ENCODE peak calls at places on chromosomes 11 and 22, in six cellular contexts. Y is mesenchymal stem cell, H is H1, J is IMR-90, D is H9, N is neuronal stem cell. P is an unnamed sample.

GRCh38 chr11:46437106-46437689 is 45.6 kb upstream of the CHRM4 start:
- DNase-seq in N (no peak), D (no peak), J (no peak), H (no peak), Y (no peak), P (no peak)

GRCh38 chr11:22752908-22753310 is 76.7 kb downstream of the SVIP start:
- DNase-seq in Y (no peak), N (no peak), H (no peak), J (no peak), D (no peak), P (no peak)

GRCh38 chr11:11909727-11910126 is 68.0 kb downstream of the USP47 start:
- DNase-seq in Y (peak; percentile 23), N (no peak), J (peak; percentile 76), D (no peak), H (no peak), P (no peak)

GRCh38 chr11:110919241-110919893 is 207.1 kb upstream of the ARHGAP20 start:
- DNase-seq in N (no peak), H (no peak), Y (no peak), J (no peak), D (no peak), P (no peak)

GRCh38 chr22:29855611-29856181 is 17.6 kb upstream of the ASCC2 start:
- DNase-seq in Y (no peak), N (no peak), D (no peak), H (no peak), J (no peak), P (no peak)

GRCh38 chr11:61717286-61718033 is 35.0 kb upstream of the MYRF start:
- DNase-seq in Y (no peak), H (no peak), N (no peak), D (no peak), J (no peak), P (no peak)

GRCh38 chr11:115670538-115671200 is 166.5 kb upstream of the CADM1 start:
- DNase-seq in H (no peak), D (no peak), J (no peak), Y (no peak), N (no peak), P (no peak)

GRCh38 chr11:114705280-114706024 is 27.1 kb downstream of the NXPE2 start:
- DNase-seq in H (no peak), Y (no peak), D (no peak), J (no peak), N (no peak), P (no peak)

GRCh38 chr11:118908931-118909618 is 16.7 kb downstream of the BCL9L start:
- DNase-seq in J (peak; percentile 92), D (peak; percentile 79), Y (peak; percentile 96), N (no peak), H (peak; percentile 77), P (no peak)

GRCh38 chr22:50027639-50028537 is 15.3 kb upstream of the IL17REL start:
- DNase-seq in J (peak; percentile 13), H (no peak), D (peak; percentile 22), Y (no peak), N (no peak), P (peak; percentile 61)

GRCh38 chr11:394034-394857 is at the start of gene PKP3:
- DNase-seq in J (peak; percentile 60), N (no peak), H (no peak), Y (peak; percentile 83), D (peak; percentile 88), P (peak; percentile 95)

GRCh38 chr11:117929568-117930207 is 486 bp upstream of the TMPRSS13 start:
- DNase-seq in D (no peak), Y (no peak), J (no peak), N (no peak), H (no peak), P (no peak)

GRCh38 chr11:28666632-28667031 is 558.4 kb downstream of the METTL15 start:
- DNase-seq in D (no peak), N (no peak), Y (no peak), J (no peak), H (no peak), P (no peak)

GRCh38 chr22:27775698-27776409 is 25.7 kb downstream of the MN1 start:
- DNase-seq in N (peak; percentile 63), J (no peak), D (peak; percentile 53), Y (no peak), H (no peak), P (no peak)

GRCh38 chr22:46027219-46028068 is 50.5 kb upstream of the WNT7B start:
- DNase-seq in J (no peak), Y (no peak), D (no peak), H (no peak), N (no peak), P (peak; percentile 40)

GRCh38 chr22:43011079-43011478 is 3.9 kb downstream of the PACSIN2 start:
- DNase-seq in Y (no peak), H (no peak), D (no peak), J (no peak), N (no peak), P (peak; percentile 98)

GRCh38 chr11:131662310-131662709 is 291.9 kb downstream of the NTM start:
- DNase-seq in D (no peak), H (no peak), Y (no peak), N (no peak), J (no peak), P (peak; percentile 9)

GRCh38 chr11:96279421-96280290 is 63.3 kb downstream of the MAML2 start:
- DNase-seq in N (no peak), Y (peak; percentile 74), H (no peak), J (peak; percentile 67), D (no peak), P (peak; percentile 40)

GRCh38 chr22:42662114-42663021 is 13.2 kb upstream of the CYB5R3 start:
- DNase-seq in N (peak; percentile 77), J (peak; percentile 53), Y (peak; percentile 67), D (peak; percentile 86), H (peak; percentile 94), P (peak; percentile 79)

GRCh38 chr11:111655924-111656323 is 53.7 kb downstream of the SIK2 start:
- DNase-seq in N (no peak), D (no peak), J (no peak), Y (no peak), H (no peak), P (peak; percentile 73)

GRCh38 chr11:1531961-1532586 is 40.0 kb downstream of the DUSP8 start:
- DNase-seq in H (no peak), D (no peak), J (no peak), Y (no peak), N (no peak), P (no peak)

GRCh38 chr11:32231909-32232493 is 141.1 kb downstream of the RCN1 start:
- DNase-seq in J (peak; percentile 14), H (peak; percentile 58), D (peak; percentile 67), N (peak; percentile 39), Y (peak; percentile 29), P (peak; percentile 16)

GRCh38 chr22:39108487-39108886 is 11.4 kb downstream of the APOBEC3H start:
- DNase-seq in Y (no peak), N (no peak), J (no peak), D (no peak), H (no peak), P (no peak)

GRCh38 chr22:39114157-39114511 is 17.1 kb downstream of the APOBEC3H start:
- DNase-seq in N (no peak), Y (no peak), J (no peak), D (peak; percentile 74), H (no peak), P (no peak)

GRCh38 chr22:39109361-39109760 is 12.3 kb downstream of the APOBEC3H start:
- DNase-seq in H (no peak), D (no peak), J (no peak), N (no peak), Y (no peak), P (no peak)

GRCh38 chr22:39106326-39106725 is 9.3 kb downstream of the APOBEC3H start:
- DNase-seq in Y (no peak), J (no peak), N (no peak), D (no peak), H (no peak), P (no peak)

DNA sequence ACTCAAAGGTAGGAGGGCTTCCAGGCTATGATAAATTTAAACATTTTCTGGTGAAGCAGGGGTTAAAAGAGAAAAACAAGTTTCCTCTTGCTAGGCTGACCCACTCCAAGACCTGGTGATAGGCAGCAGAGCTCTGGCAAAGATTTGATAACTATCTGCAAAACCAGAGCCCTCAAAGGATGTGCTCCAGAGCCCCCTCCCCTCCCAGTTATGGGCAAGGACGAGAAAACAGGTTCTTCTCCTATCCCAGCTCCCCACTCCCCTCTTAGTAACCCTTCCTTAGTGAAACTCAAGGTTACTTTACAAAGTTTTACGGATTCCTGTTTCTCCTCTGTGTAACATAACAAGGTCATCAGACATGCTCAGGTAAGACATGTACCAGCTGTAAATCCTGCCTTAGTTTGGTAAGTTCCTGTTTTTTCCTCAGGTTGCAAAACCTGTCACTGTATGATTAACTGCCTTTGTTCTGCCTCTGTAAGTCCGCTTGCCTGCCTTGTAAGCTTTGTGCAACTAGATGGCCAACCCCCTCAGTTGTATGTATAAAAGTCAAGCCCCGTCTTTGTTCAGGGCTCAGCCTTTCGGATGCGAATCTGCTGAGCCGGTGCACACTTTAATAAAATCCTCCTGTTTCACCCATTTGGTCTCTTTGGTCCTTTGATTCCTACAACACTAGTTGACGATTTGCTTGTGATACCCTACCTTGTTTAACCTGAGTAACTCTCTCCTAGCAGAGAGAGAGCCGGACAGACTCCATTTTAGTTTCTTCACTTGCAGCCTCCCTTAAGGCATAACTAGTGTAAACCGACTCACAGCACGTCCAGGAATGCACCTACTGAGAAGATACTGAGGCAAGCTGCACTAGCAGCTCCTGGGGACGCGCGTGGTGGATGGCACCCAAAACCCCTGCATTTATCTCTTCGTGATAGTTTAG is 13.9 kb downstream of the APOBEC3H start:
- DNase-seq in J (no peak), N (no peak), H (no peak), D (no peak), Y (no peak), P (no peak)
- H4K91ac ChIP-seq in J (no peak overlapping the region), N (no peak overlapping the region), H (no peak overlapping the region), D (no peak overlapping the region), Y (no peak overlapping the region), P (peak overlapping the region; percentile 96)

GRCh38 chr11:125165111-125165663 is 636 bp downstream of the PKNOX2 start:
- DNase-seq in H (peak; percentile 73), Y (peak; percentile 66), J (peak; percentile 24), N (peak; percentile 29), D (no peak), P (peak; percentile 20)
- H3K18ac ChIP-seq in H (peak overlapping the region; percentile 64), Y (peak overlapping the region; percentile 61), J (peak overlapping the region; percentile 44), N (peak overlapping the region; percentile 97), D (peak overlapping the region; percentile 41), P (peak overlapping the region; percentile 67)

DNA sequence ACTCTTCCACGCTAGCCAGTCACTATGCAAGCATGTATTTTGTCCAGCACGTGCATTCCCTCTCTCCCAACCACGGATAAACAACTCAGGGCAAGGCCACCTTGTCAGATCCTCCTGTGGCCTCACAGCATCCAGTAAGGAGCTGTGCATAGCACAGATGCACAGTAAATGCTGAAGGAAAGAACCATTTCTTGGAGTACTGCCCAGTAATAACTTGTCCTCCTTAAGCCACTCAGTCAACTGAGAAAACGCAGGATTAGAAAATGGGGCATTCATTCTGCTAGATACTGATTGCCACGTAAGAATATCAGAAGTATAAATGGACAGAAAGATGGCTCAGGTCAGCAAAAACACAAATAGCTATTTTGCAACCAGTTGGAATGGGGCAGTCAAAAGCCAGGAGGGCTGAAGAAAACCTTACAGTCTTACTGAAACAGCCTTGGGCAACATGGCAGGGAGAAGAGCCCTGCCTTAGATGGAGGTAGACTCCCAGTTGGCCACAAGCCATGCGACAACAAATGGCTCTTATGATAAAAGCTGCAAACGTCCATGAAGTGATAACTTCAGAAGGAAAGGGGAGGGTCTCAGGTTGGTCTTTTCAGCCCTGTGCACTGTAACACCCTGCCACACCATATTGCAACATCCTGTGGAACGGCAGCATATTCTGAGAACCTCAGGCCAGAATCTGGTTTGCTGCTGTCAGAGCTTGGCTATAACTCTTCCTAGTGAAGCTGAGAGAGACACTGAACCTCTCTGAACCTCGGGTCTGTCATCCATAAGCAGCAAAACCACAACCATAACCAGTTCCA is 23.0 kb downstream of the PC start:
- DNase-seq in H (no peak), Y (peak; percentile 66), J (peak; percentile 73), D (no peak), N (no peak), P (peak; percentile 85)
- H3K27ac ChIP-seq in H (no peak overlapping the region), Y (no peak overlapping the region), J (peak overlapping the region; percentile 99), D (no peak overlapping the region), N (no peak overlapping the region), P (no peak overlapping the region)

GRCh38 chr22:48923165-48923875 is 904.4 kb downstream of the BRD1 start:
- DNase-seq in N (no peak), Y (no peak), H (peak; percentile 24), J (no peak), D (no peak), P (no peak)
- H4K91ac ChIP-seq in N (no peak overlapping the region), Y (no peak overlapping the region), H (no peak overlapping the region), J (no peak overlapping the region), D (no peak overlapping the region), P (no peak overlapping the region)